ENCODE peak calls at places on chromosome 20, in six cellular contexts. One of them, this sample, is unnamed.

GRCh38 chr20:45993197-45993951 is 15.3 kb upstream of the MMP9 start:
- DNase-seq in stomach: peak; percentile 52
- DNase-seq in AG10803: peak; percentile 16
- DNase-seq in endodermal cell: peak; percentile 64
- DNase-seq in BJ: no peak
- DNase-seq in GM13976: peak; percentile 42
- DNase-seq in this sample: peak; percentile 55

GRCh38 chr20:32018269-32019155 is 8.3 kb downstream of the CCM2L start:
- DNase-seq in stomach: peak; percentile 75
- DNase-seq in AG10803: no peak
- DNase-seq in endodermal cell: peak; percentile 99
- DNase-seq in BJ: no peak
- DNase-seq in GM13976: peak; percentile 82
- DNase-seq in this sample: no peak

GRCh38 chr20:64080013-64080812 is at the start of gene OPRL1:
- DNase-seq in stomach: no peak
- DNase-seq in AG10803: no peak
- DNase-seq in endodermal cell: no peak
- DNase-seq in BJ: no peak
- DNase-seq in GM13976: no peak
- DNase-seq in this sample: no peak

GRCh38 chr20:46827718-46828458 is 66.8 kb upstream of the EYA2 start:
- DNase-seq in stomach: no peak
- DNase-seq in AG10803: no peak
- DNase-seq in endodermal cell: no peak
- DNase-seq in BJ: no peak
- DNase-seq in GM13976: no peak
- DNase-seq in this sample: no peak

GRCh38 chr20:9147553-9148024 is 78.7 kb downstream of the PLCB4 start:
- DNase-seq in stomach: no peak
- DNase-seq in AG10803: peak; percentile 83
- DNase-seq in endodermal cell: no peak
- DNase-seq in BJ: no peak
- DNase-seq in GM13976: no peak
- DNase-seq in this sample: peak; percentile 67

GRCh38 chr20:25278636-25279361 is 30.9 kb downstream of the PYGB start:
- DNase-seq in stomach: peak; percentile 21
- DNase-seq in AG10803: no peak
- DNase-seq in endodermal cell: no peak
- DNase-seq in BJ: no peak
- DNase-seq in GM13976: no peak
- DNase-seq in this sample: no peak

GRCh38 chr20:62052842-62053464 is 12.7 kb downstream of the TAF4 start:
- DNase-seq in stomach: no peak
- DNase-seq in AG10803: no peak
- DNase-seq in endodermal cell: peak; percentile 40
- DNase-seq in BJ: no peak
- DNase-seq in GM13976: no peak
- DNase-seq in this sample: no peak

GRCh38 chr20:64236137-64237088 is 19.1 kb upstream of the PCMTD2 start:
- DNase-seq in stomach: no peak
- DNase-seq in AG10803: no peak
- DNase-seq in endodermal cell: no peak
- DNase-seq in BJ: no peak
- DNase-seq in GM13976: no peak
- DNase-seq in this sample: no peak

GRCh38 chr20:32115196-32115767 is 5.8 kb downstream of the TM9SF4 start:
- DNase-seq in stomach: no peak
- DNase-seq in AG10803: no peak
- DNase-seq in endodermal cell: no peak
- DNase-seq in BJ: no peak
- DNase-seq in GM13976: no peak
- DNase-seq in this sample: no peak

GRCh38 chr20:25453035-25453810 is 45.8 kb downstream of the GINS1 start:
- DNase-seq in stomach: peak; percentile 21
- DNase-seq in AG10803: no peak
- DNase-seq in endodermal cell: no peak
- DNase-seq in BJ: no peak
- DNase-seq in GM13976: no peak
- DNase-seq in this sample: no peak

GRCh38 chr20:57329608-57330221 is at the start of gene SPO11:
- DNase-seq in stomach: no peak
- DNase-seq in AG10803: no peak
- DNase-seq in endodermal cell: peak; percentile 81
- DNase-seq in BJ: no peak
- DNase-seq in GM13976: no peak
- DNase-seq in this sample: no peak

GRCh38 chr20:41686961-41687360 is 68.8 kb upstream of the CHD6 start:
- DNase-seq in stomach: no peak
- DNase-seq in AG10803: no peak
- DNase-seq in endodermal cell: no peak
- DNase-seq in BJ: no peak
- DNase-seq in GM13976: no peak
- DNase-seq in this sample: no peak

GRCh38 chr20:25076201-25076600 is 5.7 kb downstream of the VSX1 start:
- DNase-seq in stomach: no peak
- DNase-seq in AG10803: no peak
- DNase-seq in endodermal cell: no peak
- DNase-seq in BJ: no peak
- DNase-seq in GM13976: no peak
- DNase-seq in this sample: no peak

GRCh38 chr20:1840865-1841553 is 54.2 kb upstream of the SIRPA start:
- DNase-seq in stomach: no peak
- DNase-seq in AG10803: no peak
- DNase-seq in endodermal cell: peak; percentile 82
- DNase-seq in BJ: no peak
- DNase-seq in GM13976: no peak
- DNase-seq in this sample: no peak

GRCh38 chr20:3753098-3753497 is 14.5 kb downstream of the ADISSP start:
- DNase-seq in stomach: peak; percentile 70
- DNase-seq in AG10803: peak; percentile 72
- DNase-seq in endodermal cell: peak; percentile 92
- DNase-seq in BJ: no peak
- DNase-seq in GM13976: peak; percentile 86
- DNase-seq in this sample: peak; percentile 47

GRCh38 chr20:61884571-61885389 is 180.9 kb downstream of the TAF4 start:
- DNase-seq in stomach: no peak
- DNase-seq in AG10803: no peak
- DNase-seq in endodermal cell: no peak
- DNase-seq in BJ: no peak
- DNase-seq in GM13976: no peak
- DNase-seq in this sample: no peak

GRCh38 chr20:52313335-52313963 is 121.9 kb upstream of the ZFP64 start:
- DNase-seq in stomach: no peak
- DNase-seq in AG10803: peak; percentile 64
- DNase-seq in endodermal cell: peak; percentile 70
- DNase-seq in BJ: no peak
- DNase-seq in GM13976: no peak
- DNase-seq in this sample: peak; percentile 36
- TF ChIP-seq CTCF in stomach: no peak
- TF ChIP-seq CTCF in AG10803: peak; percentile 80
- TF ChIP-seq CTCF in endodermal cell: peak; percentile 65
- TF ChIP-seq CTCF in BJ: peak; percentile 54
- TF ChIP-seq CTCF in GM13976: no peak
- TF ChIP-seq CTCF in this sample: peak; percentile 52

DNA sequence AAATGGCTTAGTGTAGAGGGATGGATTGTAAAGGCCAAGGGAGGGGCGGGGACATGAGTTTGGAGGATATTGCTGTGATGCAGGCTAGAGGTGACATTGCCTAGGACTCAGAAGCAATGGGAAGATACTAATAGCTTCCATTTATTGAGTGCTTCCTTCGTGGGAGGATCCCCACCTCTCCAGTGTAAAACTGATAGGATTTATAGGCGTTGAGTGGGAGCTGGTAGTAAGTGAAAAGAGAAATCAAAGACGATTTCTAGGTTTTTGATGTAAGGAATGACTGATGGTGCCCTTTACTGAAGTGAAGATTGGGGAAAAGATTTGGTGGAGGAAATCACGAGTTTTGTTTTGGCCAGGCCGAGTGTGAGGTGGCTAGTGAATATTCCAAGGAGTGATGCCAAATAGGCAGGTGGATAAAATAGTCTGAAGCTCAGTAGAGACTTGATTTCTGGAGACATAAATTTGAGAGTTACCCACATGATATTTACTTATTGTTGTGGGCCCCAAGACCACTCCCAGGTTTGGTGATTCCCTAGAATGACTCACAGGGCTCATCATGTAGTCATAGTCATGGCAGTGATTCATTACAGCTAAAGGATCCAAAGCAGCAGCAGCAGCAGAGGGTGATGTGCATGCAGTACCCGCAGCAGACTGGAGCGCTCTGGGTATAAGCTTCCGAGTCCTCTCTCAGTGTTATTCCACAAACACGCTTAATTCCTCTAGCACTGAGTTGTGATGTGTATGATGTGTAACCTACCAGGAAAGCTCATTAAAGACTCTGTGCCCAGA is 10.2 kb downstream of the RPRD1B start:
- DNase-seq in stomach: no peak
- DNase-seq in AG10803: peak; percentile 51
- DNase-seq in endodermal cell: no peak
- DNase-seq in BJ: no peak
- DNase-seq in GM13976: no peak
- DNase-seq in this sample: peak; percentile 90
- TF ChIP-seq CTCF in stomach: no peak
- TF ChIP-seq CTCF in AG10803: peak; percentile 14
- TF ChIP-seq CTCF in endodermal cell: no peak
- TF ChIP-seq CTCF in BJ: no peak
- TF ChIP-seq CTCF in GM13976: no peak
- TF ChIP-seq CTCF in this sample: peak; percentile 44

GRCh38 chr20:17281478-17281877 is 54.6 kb downstream of the PCSK2 start:
- DNase-seq in stomach: no peak
- DNase-seq in AG10803: peak; percentile 5
- DNase-seq in endodermal cell: peak; percentile 90
- DNase-seq in BJ: no peak
- DNase-seq in GM13976: peak; percentile 7
- DNase-seq in this sample: no peak
- TF ChIP-seq CTCF in stomach: no peak
- TF ChIP-seq CTCF in AG10803: peak; percentile 44
- TF ChIP-seq CTCF in endodermal cell: peak; percentile 85
- TF ChIP-seq CTCF in BJ: peak; percentile 45
- TF ChIP-seq CTCF in GM13976: peak; percentile 28
- TF ChIP-seq CTCF in this sample: no peak

DNA sequence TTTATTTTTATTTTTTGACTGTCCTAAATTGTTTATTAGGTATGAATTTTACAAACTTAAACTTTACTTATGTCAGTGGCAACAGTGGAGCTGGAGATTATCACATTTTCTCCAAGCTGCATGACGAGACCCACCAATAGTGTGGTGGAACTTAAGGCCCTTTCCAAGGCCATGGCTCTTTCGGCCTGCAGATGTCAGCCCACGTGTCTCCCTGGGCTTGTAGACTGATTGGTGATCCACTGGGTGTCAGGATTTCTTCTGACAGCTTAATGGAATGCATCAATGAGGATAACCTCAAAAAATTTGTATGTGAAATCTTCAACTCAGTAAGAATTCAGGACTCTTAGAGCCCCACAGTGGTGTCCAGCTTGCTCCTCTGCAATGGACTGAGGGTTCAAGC is 32.3 kb upstream of the OVOL2 start:
- DNase-seq in stomach: no peak
- DNase-seq in AG10803: no peak
- DNase-seq in endodermal cell: no peak
- DNase-seq in BJ: no peak
- DNase-seq in GM13976: no peak
- DNase-seq in this sample: no peak
- TF ChIP-seq CTCF in stomach: no peak
- TF ChIP-seq CTCF in AG10803: no peak
- TF ChIP-seq CTCF in endodermal cell: peak; percentile 59
- TF ChIP-seq CTCF in BJ: no peak
- TF ChIP-seq CTCF in GM13976: no peak
- TF ChIP-seq CTCF in this sample: no peak

DNA sequence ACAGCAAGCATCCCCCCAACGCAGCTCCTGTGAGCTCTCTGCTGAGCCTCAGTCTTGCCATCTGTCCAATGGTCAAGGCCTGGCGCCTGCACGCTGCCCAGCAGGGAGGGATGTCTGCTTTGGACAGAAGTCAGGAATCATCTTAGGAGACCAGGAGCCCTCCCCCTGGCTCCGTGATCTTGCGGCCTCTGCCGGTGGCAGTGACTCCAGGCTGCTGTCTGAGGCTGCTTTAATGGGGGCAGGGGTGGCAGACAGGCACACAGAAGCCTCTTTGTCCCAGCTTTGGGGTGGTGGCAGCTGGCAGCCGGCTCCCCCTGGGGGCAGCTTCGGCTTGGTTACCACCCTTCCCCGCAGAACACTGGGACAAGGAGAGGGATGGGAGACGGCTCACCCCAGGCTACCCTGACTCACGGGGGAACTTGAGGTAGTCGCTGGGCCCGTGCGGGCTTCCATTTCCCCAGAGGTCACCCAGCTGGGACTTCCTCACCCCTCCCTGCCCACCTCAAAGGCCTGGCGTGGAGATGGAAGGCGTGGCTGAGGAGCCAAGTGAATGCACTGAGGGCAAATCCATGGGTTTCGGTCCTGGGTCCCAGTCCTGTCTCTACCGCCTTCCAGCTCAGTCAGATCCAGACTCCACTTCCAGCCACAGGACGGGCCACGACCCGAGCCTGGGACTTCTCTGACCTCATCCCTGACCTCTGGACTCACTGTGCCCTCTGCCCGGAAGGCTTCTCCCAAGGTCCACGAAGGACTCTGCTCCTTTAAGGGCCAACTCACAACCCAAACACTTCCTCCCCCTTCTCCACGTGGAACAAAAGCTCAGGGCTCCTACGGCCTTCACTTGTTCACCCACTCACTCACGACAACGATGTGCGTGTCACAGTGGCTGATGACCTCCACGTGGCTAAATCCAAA is 14.8 kb downstream of the PEDS1 start:
- DNase-seq in stomach: no peak
- DNase-seq in AG10803: no peak
- DNase-seq in endodermal cell: peak; percentile 69
- DNase-seq in BJ: no peak
- DNase-seq in GM13976: no peak
- DNase-seq in this sample: no peak
- TF ChIP-seq CTCF in stomach: no peak
- TF ChIP-seq CTCF in AG10803: no peak
- TF ChIP-seq CTCF in endodermal cell: peak; percentile 48
- TF ChIP-seq CTCF in BJ: peak; percentile 13
- TF ChIP-seq CTCF in GM13976: no peak
- TF ChIP-seq CTCF in this sample: no peak

This sample was measured in HFFc6.